ENCODE peak calls at places on chromosomes 12 and 14, in seven cellular contexts. A is AG04450; X is effector memory CD4-positive, alpha-beta T cell; W is psoas muscle; R is lung; P is upper lobe of right lung; D is IMR-90. E is an unnamed sample.
A peak's percentile ranks its signal among the peaks of the same experiment; 100 is the strongest.

GRCh38 chr12:123269395-123269892 is 2.2 kb downstream of the CDK2AP1 start:
- DNase-seq in A (no peak), R (no peak), X (peak; percentile 21), W (peak; percentile 67), P (peak; percentile 79), D (peak; percentile 61), E (peak; percentile 89)

GRCh38 chr14:23132970-23133369 is 13.9 kb upstream of the CEBPE start:
- DNase-seq in X (no peak), R (no peak), W (no peak), A (no peak), D (no peak), P (no peak), E (no peak)

GRCh38 chr14:54356172-54356571 is 40.6 kb upstream of the CDKN3 start:
- DNase-seq in D (peak; percentile 64), A (no peak), P (no peak), W (no peak), X (no peak), R (no peak), E (no peak)

GRCh38 chr12:111446044-111446581 is 40.4 kb downstream of the SH2B3 start:
- DNase-seq in P (no peak), W (no peak), D (peak; percentile 62), X (no peak), R (no peak), A (peak; percentile 30), E (peak; percentile 69)

GRCh38 chr14:71695603-71696350 is 236.5 kb upstream of the RGS6 start:
- DNase-seq in P (no peak), X (no peak), D (no peak), R (no peak), W (no peak), A (no peak), E (no peak)

GRCh38 chr12:62435337-62436163 is 31.1 kb upstream of the MON2 start:
- DNase-seq in A (peak; percentile 49), X (no peak), P (peak; percentile 69), D (peak; percentile 63), R (peak; percentile 49), W (peak; percentile 27), E (peak; percentile 78)

GRCh38 chr12:12899530-12900380 is 8.4 kb downstream of the GPRC5A start:
- DNase-seq in W (peak; percentile 46), P (no peak), A (peak; percentile 94), R (no peak), X (no peak), D (peak; percentile 98), E (no peak)

GRCh38 chr12:76755829-76756379 is 8.0 kb upstream of the ZDHHC17 start:
- DNase-seq in X (no peak), R (no peak), A (no peak), W (no peak), P (no peak), D (no peak), E (no peak)

GRCh38 chr12:78099806-78100205 is 269.1 kb downstream of the NAV3 start:
- DNase-seq in X (no peak), D (no peak), A (no peak), R (no peak), W (no peak), P (no peak), E (no peak)

GRCh38 chr14:69013943-69014782 is 35.1 kb upstream of the ACTN1 start:
- DNase-seq in A (no peak), X (no peak), P (peak; percentile 91), R (peak; percentile 88), W (peak; percentile 33), D (peak; percentile 83), E (no peak)

GRCh38 chr12:71556881-71557280 is 106.8 kb downstream of the ZFC3H1 start:
- DNase-seq in P (no peak), D (peak; percentile 94), W (no peak), A (peak; percentile 68), X (no peak), R (no peak), E (no peak)

GRCh38 chr12:50017047-50017446 is 8.2 kb downstream of the RACGAP1 start:
- DNase-seq in D (peak; percentile 93), P (no peak), A (peak; percentile 67), X (no peak), R (peak; percentile 72), W (no peak), E (no peak)

GRCh38 chr12:132804426-132804861 is 24.2 kb downstream of the GOLGA3 start:
- DNase-seq in W (no peak), D (no peak), R (no peak), P (no peak), X (no peak), A (no peak), E (no peak)

DNA sequence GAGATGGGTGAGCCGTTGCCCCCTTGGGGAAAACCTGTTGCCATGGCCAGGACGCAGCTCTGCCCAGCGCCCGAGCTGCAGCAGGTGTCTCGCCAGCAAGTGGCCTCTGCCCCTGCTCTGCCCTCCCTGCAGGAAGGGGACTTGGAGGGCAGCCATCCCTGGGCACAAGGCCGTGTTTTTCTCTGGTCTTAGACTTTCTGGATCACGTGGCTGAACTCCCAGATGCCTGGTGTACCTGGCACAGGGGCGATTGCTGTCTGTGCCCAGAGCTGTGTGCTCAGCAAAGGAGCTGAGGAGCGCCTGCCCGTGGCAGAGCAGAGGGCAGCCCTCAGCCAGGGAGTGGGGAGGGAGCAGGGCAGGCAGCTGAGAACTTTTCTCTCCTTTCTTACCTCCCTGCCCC is 38.0 kb downstream of the TMEM63C start:
- DNase-seq in W (no peak), D (no peak), R (no peak), A (no peak), P (no peak), X (no peak), E (no peak)
- H3K27ac ChIP-seq in W (no peak overlapping the region), D (no peak overlapping the region), R (no peak overlapping the region), A (no peak overlapping the region), P (no peak overlapping the region), X (no peak overlapping the region), E (no peak overlapping the region)

DNA sequence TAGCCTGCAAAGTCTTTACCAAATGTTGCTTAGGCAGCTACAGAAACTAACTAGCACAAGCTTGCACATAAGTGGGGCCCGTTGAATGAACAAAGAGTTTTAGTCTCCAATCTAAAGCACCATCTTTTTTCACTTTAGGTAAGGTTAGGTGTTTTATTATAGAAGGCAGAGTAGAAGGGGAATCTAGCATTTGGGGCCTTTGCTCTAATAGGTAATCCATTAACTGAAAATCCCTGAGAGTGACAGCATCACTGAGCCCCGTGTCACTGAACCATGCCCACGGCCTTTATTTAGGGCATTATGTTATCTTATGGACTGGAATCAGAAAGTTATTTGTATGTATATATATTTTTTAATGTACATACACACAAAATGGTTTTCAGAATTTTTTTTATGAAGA is 25.1 kb downstream of the CPNE8 start:
- DNase-seq in X (no peak), D (no peak), P (no peak), R (no peak), A (no peak), W (no peak), E (no peak)
- H3K4me3 ChIP-seq in X (no peak overlapping the region), D (no peak overlapping the region), P (no peak overlapping the region), R (no peak overlapping the region), A (no peak overlapping the region), W (no peak overlapping the region), E (no peak overlapping the region)

GRCh38 chr14:59214702-59215302 is 26.3 kb downstream of the DAAM1 start:
- DNase-seq in W (no peak), X (no peak), R (no peak), P (no peak), D (no peak), A (no peak), E (no peak)
- H3K27ac ChIP-seq in W (peak overlapping the region; percentile 56), X (no peak overlapping the region), R (no peak overlapping the region), P (peak overlapping the region; percentile 24), D (no peak overlapping the region), A (no peak overlapping the region), E (no peak overlapping the region)

GRCh38 chr12:92297932-92298681 is 152.5 kb upstream of the BTG1 start:
- DNase-seq in P (no peak), D (peak; percentile 80), X (no peak), R (no peak), A (peak; percentile 33), W (no peak), E (no peak)

GRCh38 chr12:92299744-92300143 is 154.1 kb upstream of the BTG1 start:
- DNase-seq in X (no peak), W (no peak), D (no peak), P (no peak), R (no peak), A (no peak), E (no peak)

GRCh38 chr12:92299344-92299743 is 153.7 kb upstream of the BTG1 start:
- DNase-seq in X (no peak), R (no peak), W (no peak), D (no peak), A (no peak), P (no peak), E (no peak)

GRCh38 chr12:92295523-92295922 is 149.9 kb upstream of the BTG1 start:
- DNase-seq in R (no peak), X (no peak), P (no peak), D (peak; percentile 79), W (no peak), A (peak; percentile 36), E (no peak)

DNA sequence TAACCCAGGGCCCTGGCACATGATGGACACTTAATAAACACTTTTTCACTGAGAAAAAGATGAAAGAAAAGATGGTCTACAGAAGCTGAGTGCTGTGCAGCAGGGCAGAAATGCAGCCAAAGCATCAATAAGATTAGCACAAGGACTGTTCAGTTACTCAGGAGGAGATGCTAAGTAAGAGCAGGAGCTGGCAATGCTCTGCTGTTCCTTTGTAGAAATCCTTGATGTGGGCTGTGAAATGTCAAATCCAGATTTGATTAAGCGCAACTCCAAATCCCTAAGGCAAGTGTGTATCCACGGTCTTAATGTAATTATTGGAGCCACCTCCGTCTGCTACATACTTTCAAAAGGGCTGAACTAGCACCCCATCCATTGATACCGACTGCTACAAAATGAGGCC is 151.8 kb upstream of the BTG1 start:
- DNase-seq in P (no peak), D (no peak), A (no peak), W (no peak), R (no peak), X (no peak), E (no peak)
- H3K4me3 ChIP-seq in P (no peak overlapping the region), D (no peak overlapping the region), A (no peak overlapping the region), W (no peak overlapping the region), R (no peak overlapping the region), X (no peak overlapping the region), E (no peak overlapping the region)

GRCh38 chr14:99596772-99597171 is 7.2 kb downstream of the CCDC85C start:
- DNase-seq in A (no peak), D (no peak), P (no peak), R (no peak), W (no peak), X (no peak), E (no peak)
- H3K27ac ChIP-seq in A (no peak overlapping the region), D (no peak overlapping the region), P (peak overlapping the region; percentile 20), R (peak overlapping the region; percentile 76), W (no peak overlapping the region), X (no peak overlapping the region), E (no peak overlapping the region)

DNA sequence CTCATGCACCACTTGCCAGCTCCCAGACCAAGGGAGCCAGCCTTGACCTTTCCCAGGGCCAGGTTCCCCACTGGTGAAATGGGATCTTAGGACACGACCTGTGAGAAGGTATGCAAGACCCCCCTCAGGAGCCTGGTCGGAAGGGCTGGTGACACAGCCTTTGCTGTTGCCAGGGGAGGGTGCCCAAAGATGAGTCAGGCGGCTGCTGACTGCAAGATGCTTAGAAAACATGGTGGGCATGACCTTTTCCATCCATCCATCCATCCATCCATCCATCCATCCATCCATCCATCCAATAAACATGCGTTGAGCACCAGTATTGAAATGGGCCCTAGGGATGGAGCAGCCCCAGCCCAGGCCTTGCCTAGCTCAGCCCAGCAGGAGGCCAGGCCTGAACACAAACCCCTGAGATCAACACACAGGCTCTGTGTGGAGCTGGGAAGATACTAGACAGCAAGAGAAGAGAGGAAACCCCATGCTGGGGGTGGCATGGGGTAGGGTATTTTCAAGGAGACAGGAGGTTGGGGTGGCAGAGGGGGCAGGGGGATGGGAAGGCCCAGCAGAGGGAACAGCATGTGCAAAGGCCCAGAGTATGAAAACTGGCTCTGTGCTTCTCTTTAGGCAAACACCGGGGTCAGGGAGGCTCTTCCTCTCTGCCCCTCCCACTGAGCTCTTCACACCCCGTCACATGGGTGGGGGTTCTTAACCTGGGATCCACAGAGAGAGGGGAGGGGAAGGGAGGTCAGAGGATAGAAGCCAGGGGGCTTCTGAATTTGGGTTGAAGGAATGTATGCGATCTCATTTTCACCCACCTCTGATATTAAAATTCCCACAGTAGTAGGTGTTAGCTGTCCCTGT is 26.2 kb upstream of the YY1 start:
- DNase-seq in R (no peak), A (no peak), W (no peak), D (no peak), P (no peak), X (no peak), E (no peak)
- H3K4me3 ChIP-seq in R (no peak overlapping the region), A (no peak overlapping the region), W (no peak overlapping the region), D (no peak overlapping the region), P (no peak overlapping the region), X (no peak overlapping the region), E (no peak overlapping the region)

E was measured in aorta.